ENCODE peak calls at places on chromosome 22, in six cellular contexts. K is neural progenitor cell; B is heart left ventricle; C is CD4-positive, CD25-positive, alpha-beta regulatory T cell; Y is kidney; G is A549. F is an unnamed sample.
A peak's percentile ranks its signal among the peaks of the same experiment; 100 is the strongest.

GRCh38 chr22:45923212-45923611 is 53.8 kb downstream of the WNT7B start:
- DNase-seq in Y (no peak), G (no peak), K (no peak), B (no peak), C (no peak), F (no peak)

GRCh38 chr22:37319469-37319868 is 37.2 kb downstream of the CYTH4 start:
- DNase-seq in B (no peak), G (no peak), C (no peak), K (no peak), Y (no peak), F (peak; percentile 14)

GRCh38 chr22:24119476-24119875 is 61.8 kb upstream of the SUSD2 start:
- DNase-seq in B (peak; percentile 47), Y (no peak), G (no peak), K (no peak), C (no peak), F (no peak)

GRCh38 chr22:31625661-31626426 is 36.2 kb downstream of the PISD start:
- DNase-seq in C (no peak), B (peak; percentile 75), Y (no peak), G (no peak), K (peak; percentile 89), F (peak; percentile 56)

GRCh38 chr22:20438066-20438677 is 547 bp upstream of the SCARF2 start:
- DNase-seq in C (no peak), K (peak; percentile 57), Y (peak; percentile 88), G (no peak), B (peak; percentile 57), F (peak; percentile 45)

GRCh38 chr22:29305836-29306174 is 645 bp upstream of the GAS2L1 start:
- DNase-seq in Y (no peak), G (no peak), B (no peak), K (no peak), C (no peak), F (no peak)

GRCh38 chr22:33851240-33851639 is 69.0 kb downstream of the LARGE1 start:
- DNase-seq in B (no peak), K (no peak), Y (no peak), C (no peak), G (no peak), F (no peak)

GRCh38 chr22:28799834-28800307 is 498 bp downstream of the XBP1 start:
- DNase-seq in K (peak; percentile 76), Y (peak; percentile 91), G (no peak), C (no peak), B (peak; percentile 88), F (peak; percentile 73)

GRCh38 chr22:29723766-29724165 is 4.0 kb downstream of the CABP7 start:
- DNase-seq in Y (no peak), C (no peak), B (no peak), K (no peak), G (no peak), F (no peak)

GRCh38 chr22:26522592-26522991 is 10.3 kb upstream of the TFIP11 start:
- DNase-seq in Y (no peak), G (no peak), K (no peak), C (no peak), B (no peak), F (no peak)

GRCh38 chr22:43376765-43377485 is 33.8 kb upstream of the SCUBE1 start:
- DNase-seq in B (no peak), G (no peak), K (no peak), C (no peak), Y (peak; percentile 35), F (no peak)

GRCh38 chr22:37731804-37732471 is 35.1 kb downstream of the TRIOBP start:
- DNase-seq in G (peak; percentile 84), K (no peak), Y (no peak), C (no peak), B (no peak), F (no peak)

GRCh38 chr22:35842954-35843353 is 125.3 kb downstream of the APOL5 start:
- DNase-seq in Y (no peak), C (no peak), G (peak; percentile 73), B (no peak), K (peak; percentile 57), F (peak; percentile 48)

GRCh38 chr22:46002757-46003270 is 25.9 kb upstream of the WNT7B start:
- DNase-seq in G (no peak), B (peak; percentile 39), C (no peak), K (no peak), Y (peak; percentile 81), F (no peak)

GRCh38 chr22:35627267-35628041 is 10.3 kb upstream of the MB start:
- DNase-seq in Y (peak; percentile 92), K (peak; percentile 81), B (peak; percentile 86), G (peak; percentile 94), C (no peak), F (peak; percentile 84)

DNA sequence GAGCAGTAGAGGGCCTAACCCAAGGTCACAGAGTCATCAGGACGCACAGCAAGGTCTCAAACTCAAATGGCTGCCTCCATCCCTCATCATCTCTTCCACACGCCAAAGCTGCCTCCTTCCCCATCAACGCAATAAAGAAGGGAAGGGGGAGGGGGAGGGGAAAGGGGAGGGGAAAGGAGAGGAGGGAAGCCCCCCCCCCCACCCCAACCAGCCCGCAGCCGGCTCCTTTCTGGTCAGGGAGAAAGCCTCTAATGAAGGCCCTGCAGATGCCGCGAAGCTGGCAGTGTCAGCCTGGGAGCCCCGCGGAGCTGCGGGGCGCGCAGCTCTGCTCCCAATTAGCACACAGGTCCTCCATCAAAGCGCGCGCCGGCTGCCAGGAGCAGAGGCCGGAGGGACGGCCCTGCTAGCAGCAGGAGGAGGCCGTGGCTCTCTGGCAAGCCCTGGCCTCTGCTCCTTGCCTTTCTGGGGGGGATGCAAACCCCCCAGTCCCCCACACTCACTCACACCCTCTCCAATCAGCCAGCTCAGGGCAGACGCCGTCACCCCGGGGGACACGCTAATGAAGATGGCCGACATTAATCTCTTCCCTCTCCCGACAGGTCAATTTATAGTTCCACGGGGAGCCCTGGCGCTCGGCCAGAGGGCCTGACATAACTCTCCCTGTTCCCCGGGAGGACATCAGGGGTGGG is 70.4 kb upstream of the TCF20 start:
- DNase-seq in K (peak; percentile 85), C (no peak), B (no peak), G (no peak), Y (no peak), F (peak; percentile 52)
- H3K9me3 ChIP-seq in K (no peaks in the 10 kb centered on the region), C (no peaks in the 10 kb centered on the region), B (no peaks in the 10 kb centered on the region), G (no peaks in the 10 kb centered on the region), Y (no peaks in the 10 kb centered on the region), F (no peaks in the 10 kb centered on the region)

GRCh38 chr22:48357196-48357595 is 1470.5 kb downstream of the BRD1 start:
- DNase-seq in Y (no peak), G (no peak), B (no peak), K (peak; percentile 24), C (no peak), F (peak; percentile 2)

GRCh38 chr22:48358886-48359612 is 1468.6 kb downstream of the BRD1 start:
- DNase-seq in Y (peak; percentile 58), K (no peak), G (no peak), B (no peak), C (no peak), F (no peak)

GRCh38 chr22:48354082-48354481 is 1473.6 kb downstream of the BRD1 start:
- DNase-seq in K (no peak), C (no peak), Y (no peak), B (no peak), G (peak; percentile 29), F (no peak)

GRCh38 chr22:48357961-48358360 is 1469.7 kb downstream of the BRD1 start:
- DNase-seq in G (no peak), C (no peak), Y (peak; percentile 8), K (no peak), B (no peak), F (no peak)

GRCh38 chr22:48356731-48357130 is 1470.9 kb downstream of the BRD1 start:
- DNase-seq in Y (peak; percentile 54), C (no peak), G (no peak), K (no peak), B (no peak), F (no peak)
- H3K9me3 ChIP-seq in Y (no peaks in the 10 kb centered on the region), C (no peaks in the 10 kb centered on the region), G (no peaks in the 10 kb centered on the region), K (no peaks in the 10 kb centered on the region), B (no peaks in the 10 kb centered on the region), F (no peaks in the 10 kb centered on the region)

GRCh38 chr22:22097727-22098228 is 115.2 kb upstream of the TOP3B start:
- DNase-seq in G (no peak), K (no peak), Y (no peak), B (no peak), C (no peak), F (no peak)
- H3K9me3 ChIP-seq in G (peaks cover 5% of the 10 kb centered on the region), K (no peaks in the 10 kb centered on the region), Y (no peaks in the 10 kb centered on the region), B (no peaks in the 10 kb centered on the region), C (no peaks in the 10 kb centered on the region), F (no peaks in the 10 kb centered on the region)

GRCh38 chr22:47192651-47193437 is 430.4 kb downstream of the TBC1D22A start:
- DNase-seq in Y (peak; percentile 63), C (no peak), G (peak; percentile 74), B (peak; percentile 49), K (no peak), F (no peak)

GRCh38 chr22:47190276-47190956 is 428.0 kb downstream of the TBC1D22A start:
- DNase-seq in Y (peak; percentile 65), C (no peak), G (no peak), B (peak; percentile 48), K (no peak), F (no peak)

GRCh38 chr22:47190957-47191323 is 428.5 kb downstream of the TBC1D22A start:
- DNase-seq in K (no peak), B (no peak), Y (no peak), C (no peak), G (no peak), F (no peak)

GRCh38 chr22:47192106-47192650 is 429.7 kb downstream of the TBC1D22A start:
- DNase-seq in G (no peak), Y (peak; percentile 73), K (no peak), C (no peak), B (peak; percentile 53), F (no peak)

DNA sequence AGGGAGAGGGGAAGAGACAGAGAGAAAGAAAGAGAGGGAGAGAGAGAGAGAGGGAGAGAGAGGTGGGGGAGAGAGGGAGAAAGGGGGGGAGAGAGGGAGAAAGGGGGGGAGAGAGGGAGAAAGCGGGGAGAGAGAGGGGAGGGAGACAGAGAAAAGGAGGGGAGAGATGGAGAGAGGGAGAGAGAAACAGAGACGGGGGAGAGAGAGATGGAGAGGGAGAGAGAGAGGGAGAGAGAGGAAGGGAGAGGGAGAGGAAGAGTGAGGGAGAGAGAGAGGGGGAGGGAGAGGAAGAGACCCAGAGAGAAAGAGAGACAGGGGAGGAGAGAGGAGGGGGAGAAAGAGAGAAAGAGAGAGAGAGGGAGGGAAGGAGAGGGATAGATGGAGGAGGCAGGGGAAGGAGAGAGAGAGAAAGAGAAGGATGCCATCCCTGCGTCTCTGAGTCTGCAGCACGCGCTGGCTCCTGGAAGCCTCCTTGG is 429.2 kb downstream of the TBC1D22A start:
- DNase-seq in Y (no peak), B (no peak), G (no peak), C (no peak), K (no peak), F (no peak)
- H3K9me3 ChIP-seq in Y (no peaks in the 10 kb centered on the region), B (no peaks in the 10 kb centered on the region), G (no peaks in the 10 kb centered on the region), C (no peaks in the 10 kb centered on the region), K (no peaks in the 10 kb centered on the region), F (no peaks in the 10 kb centered on the region)

DNA sequence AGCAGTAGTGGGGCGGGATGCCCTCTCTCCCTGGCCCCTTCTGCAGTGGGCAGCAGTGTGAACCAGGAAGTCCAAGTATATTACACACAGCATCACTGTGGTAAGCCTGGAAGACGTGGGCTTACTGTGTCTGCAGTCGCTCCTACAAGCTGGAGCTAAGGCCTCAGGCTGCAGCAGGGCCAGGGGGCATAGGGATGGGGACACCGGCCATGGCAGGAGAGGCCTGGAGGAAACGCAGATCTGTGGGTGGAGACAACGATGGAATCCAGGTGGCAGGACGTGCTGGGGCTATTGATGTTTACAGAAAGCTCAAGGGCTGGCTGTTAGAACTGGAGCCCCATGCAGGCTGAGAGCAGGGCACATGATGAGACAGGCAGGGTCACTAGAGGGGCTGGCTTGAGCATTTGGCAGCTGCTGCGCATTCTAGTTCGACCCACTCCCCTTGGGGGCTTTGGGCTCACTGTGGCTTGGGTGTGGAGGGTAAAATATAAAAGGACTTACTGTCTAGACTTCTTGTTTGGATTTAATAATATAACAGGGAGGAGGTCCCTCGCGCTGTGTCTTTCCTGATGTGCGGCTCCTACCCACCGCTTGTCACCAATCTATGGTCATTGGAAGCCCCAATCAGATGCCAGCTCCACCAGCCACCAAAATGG is 539.5 kb downstream of the TBC1D22A start:
- DNase-seq in K (no peak), G (no peak), C (no peak), B (no peak), Y (no peak), F (no peak)
- H3K9me3 ChIP-seq in K (peaks cover 5% of the 10 kb centered on the region), G (no peaks in the 10 kb centered on the region), C (no peaks in the 10 kb centered on the region), B (no peaks in the 10 kb centered on the region), Y (no peaks in the 10 kb centered on the region), F (no peaks in the 10 kb centered on the region)

F was measured in cardiac muscle cell.